ENCODE peak calls at places on chromosomes 4 and X, in ten cellular contexts. O is GM04503; H is activated T-helper 1 cell treated with Interleukin-2 at 50 U/mL for 16 hours; X is activated T-cell treated with anti-CD3 and anti-CD28 coated beads, Interleukin-2, amount 50 U/mL, for 72 hours; K is C1 segment of cervical spinal cord; E is mesenchymal stem cell; Q is stimulated activated CD4-positive, alpha-beta T cell treated with anti-CD3 and anti-CD28 coated beads, Interleukin-2, amount 100 ng/mL, for 4 hours; S is stimulated activated CD8-positive, alpha-beta memory T cell treated with anti-CD3 and anti-CD28 coated beads, Interleukin-2, amount 100 ng/mL, for 1 hour; G is CD4-positive, alpha-beta memory T cell; B is astrocyte of the spinal cord. A is an unnamed sample.

GRCh38 chrX:111352424-111352823 is 59.6 kb downstream of the DCX start:
- DNase-seq in K (no peak), H (no peak), B (peak; percentile 78), G (no peak), X (no peak), S (no peak), E (peak; percentile 80), Q (no peak), O (no peak), A (peak; percentile 37)

GRCh38 chrX:44945736-44946135 is 72.7 kb downstream of the KDM6A start:
- DNase-seq in B (no peak), O (no peak), X (peak; percentile 4), K (no peak), S (no peak), H (no peak), Q (no peak), G (no peak), E (no peak), A (no peak)

GRCh38 chrX:13955975-13956374 is 73.7 kb downstream of the GEMIN8 start:
- DNase-seq in S (no peak), H (no peak), K (no peak), O (no peak), G (no peak), Q (no peak), X (no peak), E (no peak), B (no peak), A (no peak)

GRCh38 chr4:19386786-19387185 is 864.9 kb upstream of the SLIT2 start:
- DNase-seq in Q (no peak), G (no peak), X (no peak), E (no peak), K (no peak), H (no peak), S (no peak), O (no peak), B (no peak), A (peak; percentile 69)

GRCh38 chrX:12955882-12956703 is 18.8 kb upstream of the TMSB4X start:
- DNase-seq in S (peak; percentile 47), H (peak; percentile 49), K (peak; percentile 10), E (peak; percentile 91), O (peak; percentile 41), Q (no peak), G (peak; percentile 68), B (peak; percentile 80), X (peak; percentile 80), A (peak; percentile 84)

GRCh38 chr4:48420172-48420571 is 63.0 kb upstream of the SLC10A4 start:
- DNase-seq in B (no peak), G (no peak), O (no peak), E (no peak), X (no peak), S (no peak), Q (no peak), K (no peak), H (no peak), A (no peak)

GRCh38 chrX:45505214-45505613 is 304.5 kb upstream of the DIPK2B start:
- DNase-seq in X (peak; percentile 5), K (no peak), B (peak; percentile 77), H (no peak), G (no peak), S (no peak), Q (no peak), E (peak; percentile 74), O (peak; percentile 53), A (peak; percentile 88)

GRCh38 chrX:27679281-27679680 is 89.1 kb downstream of the DCAF8L2 start:
- DNase-seq in X (no peak), B (peak; percentile 35), Q (no peak), O (no peak), S (no peak), E (no peak), K (no peak), H (no peak), G (no peak), A (no peak)

GRCh38 chr4:78242071-78242470 is 184.9 kb downstream of the FRAS1 start:
- DNase-seq in B (peak; percentile 8), H (no peak), X (no peak), E (no peak), G (no peak), Q (no peak), K (no peak), O (peak; percentile 8), S (no peak), A (no peak)

GRCh38 chr4:90121961-90122748 is 5.0 kb upstream of the CCSER1 start:
- DNase-seq in X (no peak), O (no peak), Q (no peak), K (no peak), E (no peak), G (no peak), B (peak; percentile 42), S (no peak), H (no peak), A (peak; percentile 13)

GRCh38 chr4:47551682-47552081 is 66.6 kb downstream of the ATP10D start:
- DNase-seq in H (no peak), E (peak; percentile 10), X (no peak), K (no peak), S (no peak), B (peak; percentile 56), Q (no peak), O (no peak), G (no peak), A (peak; percentile 73)

GRCh38 chr4:152328595-152328994 is 207.3 kb downstream of the FBXW7 start:
- DNase-seq in O (peak; percentile 21), Q (no peak), G (no peak), B (no peak), K (no peak), E (no peak), S (no peak), X (no peak), H (no peak), A (peak; percentile 66)

GRCh38 chrX:69626129-69626528 is 10.2 kb downstream of the EDA start:
- DNase-seq in B (no peak), X (no peak), O (no peak), S (no peak), G (no peak), E (no peak), Q (no peak), K (no peak), H (no peak), A (no peak)

GRCh38 chr4:20839957-20840356 is 139.7 kb downstream of the PACRGL start:
- DNase-seq in E (peak; percentile 82), X (no peak), K (no peak), B (peak; percentile 76), S (no peak), Q (no peak), G (no peak), H (no peak), O (peak; percentile 57), A (peak; percentile 87)

GRCh38 chr4:141356936-141357335 is 136.2 kb downstream of the ZNF330 start:
- DNase-seq in S (no peak), B (no peak), E (no peak), K (no peak), X (no peak), O (no peak), Q (no peak), H (no peak), G (no peak), A (no peak)

GRCh38 chr4:8573266-8573665 is 6.9 kb upstream of the GPR78 start:
- DNase-seq in O (no peak), Q (no peak), S (no peak), X (no peak), B (no peak), K (no peak), E (no peak), G (no peak), H (no peak), A (no peak)

GRCh38 chrX:138996268-138996667 is 284.8 kb upstream of the FGF13 start:
- DNase-seq in O (no peak), X (no peak), Q (no peak), S (no peak), H (no peak), B (no peak), K (no peak), G (no peak), E (no peak), A (no peak)

GRCh38 chrX:94551831-94552230 is 877.8 kb downstream of the FAM133A start:
- DNase-seq in X (no peak), E (no peak), G (no peak), S (no peak), Q (no peak), B (no peak), O (no peak), H (no peak), K (no peak), A (peak; percentile 2)

GRCh38 chr4:157521916-157522315 is 301.4 kb downstream of the GRIA2 start:
- DNase-seq in Q (no peak), K (no peak), G (no peak), H (no peak), B (no peak), S (no peak), X (no peak), E (no peak), O (no peak), A (no peak)